ENCODE peak calls at places on chromosome 16, in eight cellular contexts. Z, L, J, V, Y, C, H and Q are unnamed samples.
A peak's percentile ranks its signal among the peaks of the same experiment; 100 is the strongest.

GRCh38 chr16:17836868-17837602 is 366.3 kb upstream of the XYLT1 start:
- DNase-seq in L (peak; percentile 11), H (no peak), Z (no peak), C (peak; percentile 55), V (no peak), Y (no peak), J (peak; percentile 81), Q (no peak)

GRCh38 chr16:67101301-67101675 is 8.5 kb upstream of the PHAF1 start:
- DNase-seq in Z (no peak), C (no peak), Y (no peak), J (no peak), L (no peak), H (no peak), V (no peak), Q (no peak)

GRCh38 chr16:90019201-90019542 is at the start of gene DBNDD1:
- DNase-seq in L (no peak), H (no peak), V (no peak), Z (no peak), J (no peak), Y (no peak), C (no peak), Q (no peak)

GRCh38 chr16:78931267-78932060 is 669.1 kb downstream of the MAF start:
- DNase-seq in C (no peak), L (no peak), J (no peak), V (no peak), H (no peak), Y (no peak), Z (no peak), Q (no peak)

GRCh38 chr16:24372824-24373223 is 116.7 kb downstream of the CACNG3 start:
- DNase-seq in C (no peak), J (no peak), L (no peak), V (no peak), Y (no peak), H (no peak), Z (no peak), Q (no peak)

GRCh38 chr16:11356573-11357331 is 11.5 kb downstream of the RMI2 start:
- DNase-seq in Y (no peak), L (peak; percentile 64), H (peak; percentile 68), C (peak; percentile 71), J (no peak), V (peak; percentile 23), Z (peak; percentile 34), Q (peak; percentile 34)

GRCh38 chr16:6081320-6081976 is 983.9 kb upstream of the EEF2KMT start:
- DNase-seq in L (no peak), H (peak; percentile 23), C (no peak), V (no peak), Y (no peak), J (no peak), Z (no peak), Q (no peak)

GRCh38 chr16:85372627-85373372 is 240.3 kb upstream of the GSE1 start:
- DNase-seq in H (no peak), C (peak; percentile 63), Z (no peak), J (no peak), Y (no peak), V (no peak), L (peak; percentile 69), Q (no peak)

GRCh38 chr16:53714080-53715050 is 10.4 kb downstream of the FTO start:
- DNase-seq in Y (no peak), H (no peak), L (no peak), Z (no peak), V (no peak), C (peak; percentile 43), J (no peak), Q (no peak)

GRCh38 chr16:9316008-9316407 is 224.6 kb downstream of the HAPSTR1 start:
- DNase-seq in J (no peak), Y (no peak), C (no peak), L (no peak), V (no peak), Z (no peak), H (no peak), Q (no peak)

GRCh38 chr16:80948886-80949502 is 57.7 kb downstream of the CMC2 start:
- DNase-seq in L (peak; percentile 47), C (peak; percentile 66), Y (no peak), Z (no peak), J (no peak), V (no peak), H (peak; percentile 55), Q (no peak)

GRCh38 chr16:26787924-26788323 is 278.8 kb upstream of the C16orf82 start:
- DNase-seq in Y (no peak), C (no peak), L (no peak), V (no peak), Z (no peak), J (no peak), H (no peak), Q (no peak)

GRCh38 chr16:8621572-8622314 is at the start of gene METTL22:
- DNase-seq in H (peak; percentile 100), Y (peak; percentile 91), C (peak; percentile 91), L (peak; percentile 96), V (peak; percentile 89), J (peak; percentile 56), Z (peak; percentile 90), Q (peak; percentile 86)

GRCh38 chr16:56946767-56947603 is 14.8 kb upstream of the CETP start:
- DNase-seq in H (no peak), V (no peak), Z (no peak), L (no peak), Y (no peak), C (no peak), J (no peak), Q (no peak)

GRCh38 chr16:13909069-13909468 is 10.9 kb upstream of the ERCC4 start:
- DNase-seq in H (no peak), Z (no peak), Y (no peak), J (no peak), L (no peak), V (no peak), C (no peak), Q (no peak)

GRCh38 chr16:2954228-2954627 is 9.8 kb upstream of the KREMEN2 start:
- DNase-seq in L (no peak), H (no peak), V (no peak), Z (no peak), Y (no peak), J (no peak), C (no peak), Q (no peak)

GRCh38 chr16:24848065-24848464 is 2.3 kb downstream of the SLC5A11 start:
- DNase-seq in J (no peak), V (no peak), C (peak; percentile 61), Z (no peak), Y (no peak), L (no peak), H (no peak), Q (no peak)

GRCh38 chr16:5175263-5175662 is 77.7 kb upstream of the EEF2KMT start:
- DNase-seq in C (no peak), L (no peak), V (no peak), Y (no peak), J (no peak), Z (no peak), H (no peak), Q (no peak)

GRCh38 chr16:84643677-84644076 is 4.6 kb upstream of the KLHL36 start:
- DNase-seq in H (no peak), C (no peak), Y (no peak), Z (no peak), V (no peak), L (no peak), J (no peak), Q (no peak)

GRCh38 chr16:57606847-57607501 is 21.5 kb upstream of the ADGRG1 start:
- DNase-seq in Y (no peak), L (no peak), C (no peak), V (no peak), J (no peak), Z (no peak), H (peak; percentile 22), Q (no peak)

GRCh38 chr16:81443688-81444447 is 740 bp upstream of the CMIP start:
- DNase-seq in J (no peak), H (no peak), V (peak; percentile 9), C (no peak), Z (no peak), Y (no peak), L (no peak), Q (no peak)

GRCh38 chr16:66099261-66099660 is 267.2 kb upstream of the CDH5 start:
- DNase-seq in Y (no peak), Z (no peak), V (no peak), L (no peak), H (no peak), J (no peak), C (no peak), Q (no peak)

GRCh38 chr16:85227262-85227923 is 115.1 kb upstream of the CIBAR2 start:
- DNase-seq in V (no peak), J (no peak), Y (no peak), C (no peak), H (peak; percentile 89), Z (no peak), L (no peak), Q (no peak)

GRCh38 chr16:88719267-88719932 is 13.1 kb downstream of the CTU2 start:
- DNase-seq in L (no peak), H (no peak), Z (no peak), V (no peak), J (no peak), Y (no peak), C (no peak), Q (no peak)

GRCh38 chr16:84013787-84014569 is 28.6 kb downstream of the SLC38A8 start:
- DNase-seq in C (peak; percentile 37), V (peak; percentile 9), Y (no peak), H (peak; percentile 82), Z (peak; percentile 11), J (no peak), L (peak; percentile 80), Q (peak; percentile 30)

GRCh38 chr16:84471966-84472365 is 32.5 kb downstream of the MEAK7 start:
- DNase-seq in H (no peak), L (no peak), Z (no peak), V (no peak), J (no peak), Y (no peak), C (no peak), Q (no peak)

GRCh38 chr16:57479422-57480126 is 6.7 kb downstream of the DOK4 start:
- DNase-seq in V (no peak), Y (no peak), J (no peak), H (no peak), Z (no peak), C (peak; percentile 81), L (no peak), Q (no peak)

GRCh38 chr16:88430524-88431446 is 22.3 kb upstream of the ZFPM1 start:
- DNase-seq in Z (peak; percentile 32), J (no peak), H (peak; percentile 88), Y (no peak), C (no peak), V (peak; percentile 26), L (no peak), Q (no peak)

GRCh38 chr16:29926675-29927522 is 873 bp upstream of the KCTD13 start:
- DNase-seq in Z (no peak), C (no peak), Y (no peak), H (no peak), V (no peak), J (no peak), L (no peak), Q (no peak)

GRCh38 chr16:88973007-88973410 is 4.0 kb downstream of the CBFA2T3 start:
- DNase-seq in J (no peak), Z (no peak), C (no peak), V (no peak), H (no peak), Y (no peak), L (no peak), Q (no peak)

GRCh38 chr16:88700322-88700635 is 5.9 kb downstream of the RNF166 start:
- DNase-seq in Z (no peak), C (no peak), J (no peak), Y (no peak), V (no peak), L (no peak), H (no peak), Q (no peak)

GRCh38 chr16:58501242-58502131 is 1.5 kb downstream of the NDRG4 start:
- DNase-seq in C (no peak), L (no peak), J (no peak), Y (no peak), V (peak; percentile 40), Z (peak; percentile 25), H (peak; percentile 55), Q (peak; percentile 37)

GRCh38 chr16:81410643-81411235 is 33.9 kb upstream of the CMIP start:
- DNase-seq in Z (no peak), V (no peak), Y (no peak), J (no peak), C (peak; percentile 26), H (no peak), L (no peak), Q (no peak)

GRCh38 chr16:3143598-3144330 is 8.9 kb downstream of the ZNF213 start:
- DNase-seq in H (no peak), Y (no peak), Z (no peak), J (no peak), L (no peak), C (no peak), V (no peak), Q (no peak)